ENCODE peak calls at places on chromosomes 5 and 9, in four cellular contexts. One of them, this sample, is unnamed.

GRCh38 chr5:2722901-2723300 is 28.6 kb downstream of the IRX2 start:
- DNase-seq in fibroblast of villous mesenchyme: no peak
- DNase-seq in cardiac muscle cell: no peak
- DNase-seq in HL-60: no peak
- DNase-seq in this sample: no peak

GRCh38 chr5:35900997-35901396 is 37.4 kb downstream of the CAPSL start:
- DNase-seq in fibroblast of villous mesenchyme: no peak
- DNase-seq in cardiac muscle cell: no peak
- DNase-seq in HL-60: no peak
- DNase-seq in this sample: no peak

GRCh38 chr5:172773481-172774469 is 2.8 kb upstream of the DUSP1 start:
- DNase-seq in fibroblast of villous mesenchyme: peak
- DNase-seq in cardiac muscle cell: peak
- DNase-seq in HL-60: no peak
- DNase-seq in this sample: no peak

GRCh38 chr9:71249729-71250317 is 128.4 kb upstream of the TRPM3 start:
- DNase-seq in fibroblast of villous mesenchyme: peak
- DNase-seq in cardiac muscle cell: peak
- DNase-seq in HL-60: no peak
- DNase-seq in this sample: peak

GRCh38 chr5:124162782-124163532 is 583.5 kb downstream of the ZNF608 start:
- DNase-seq in fibroblast of villous mesenchyme: no peak
- DNase-seq in cardiac muscle cell: no peak
- DNase-seq in HL-60: no peak
- DNase-seq in this sample: peak

GRCh38 chr9:94874316-94874715 is 147.8 kb downstream of the AOPEP start:
- DNase-seq in fibroblast of villous mesenchyme: peak
- DNase-seq in cardiac muscle cell: peak
- DNase-seq in HL-60: no peak
- DNase-seq in this sample: peak

GRCh38 chr5:172699423-172699822 is 58.4 kb downstream of the NEURL1B start:
- DNase-seq in fibroblast of villous mesenchyme: no peak
- DNase-seq in cardiac muscle cell: no peak
- DNase-seq in HL-60: no peak
- DNase-seq in this sample: no peak

GRCh38 chr5:108749130-108749861 is 1.6 kb downstream of the FER start:
- DNase-seq in fibroblast of villous mesenchyme: no peak
- DNase-seq in cardiac muscle cell: no peak
- DNase-seq in HL-60: no peak
- DNase-seq in this sample: peak

GRCh38 chr5:114319236-114319635 is 42.6 kb upstream of the KCNN2 start:
- DNase-seq in fibroblast of villous mesenchyme: no peak
- DNase-seq in cardiac muscle cell: no peak
- DNase-seq in HL-60: no peak
- DNase-seq in this sample: no peak

DNA sequence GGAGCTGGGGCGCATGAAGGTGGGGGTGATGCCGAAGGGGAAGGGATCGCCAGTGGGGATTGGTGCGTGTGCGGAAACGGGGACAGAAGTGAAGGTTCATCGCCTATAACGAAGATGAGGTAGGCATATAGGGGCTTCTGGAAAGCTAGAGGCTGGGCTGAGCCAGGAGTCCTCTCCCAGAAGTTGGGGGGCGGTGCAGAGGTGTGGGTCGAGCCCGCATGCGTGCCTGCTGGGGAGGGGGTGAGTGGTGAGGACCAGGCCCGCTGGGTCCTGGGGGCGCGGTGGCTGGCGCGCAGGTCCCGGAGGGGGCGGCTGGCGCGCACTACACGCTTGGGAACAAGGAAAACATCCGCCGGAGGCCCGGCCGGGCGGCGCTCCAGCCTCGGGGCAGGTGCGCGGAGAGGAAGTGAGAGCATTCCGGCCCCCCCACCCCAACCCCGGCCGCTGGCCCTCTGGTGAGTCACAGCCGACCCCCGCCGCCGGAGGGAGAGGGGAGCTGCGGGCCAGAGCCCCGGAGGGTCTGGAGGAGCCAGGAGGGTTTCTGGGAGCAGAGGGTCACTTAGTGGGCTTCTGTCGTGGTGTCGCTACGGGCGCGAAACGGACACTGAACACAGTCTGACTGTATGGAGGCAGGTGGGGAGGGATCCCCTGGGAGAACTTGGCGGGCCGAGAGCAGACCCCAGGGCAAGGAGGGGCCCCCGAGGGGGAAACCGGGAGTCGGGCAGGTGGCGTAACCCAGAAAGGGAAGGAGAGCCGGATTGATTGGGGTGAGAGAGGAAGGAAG is 2.9 kb upstream of the MSMP start:
- DNase-seq in fibroblast of villous mesenchyme: no peak
- DNase-seq in cardiac muscle cell: peak
- DNase-seq in HL-60: peak
- DNase-seq in this sample: no peak
- TF ChIP-seq CTCF in fibroblast of villous mesenchyme: no peak
- TF ChIP-seq CTCF in cardiac muscle cell: no peak
- TF ChIP-seq CTCF in HL-60: no peak
- TF ChIP-seq CTCF in this sample: no peak

DNA sequence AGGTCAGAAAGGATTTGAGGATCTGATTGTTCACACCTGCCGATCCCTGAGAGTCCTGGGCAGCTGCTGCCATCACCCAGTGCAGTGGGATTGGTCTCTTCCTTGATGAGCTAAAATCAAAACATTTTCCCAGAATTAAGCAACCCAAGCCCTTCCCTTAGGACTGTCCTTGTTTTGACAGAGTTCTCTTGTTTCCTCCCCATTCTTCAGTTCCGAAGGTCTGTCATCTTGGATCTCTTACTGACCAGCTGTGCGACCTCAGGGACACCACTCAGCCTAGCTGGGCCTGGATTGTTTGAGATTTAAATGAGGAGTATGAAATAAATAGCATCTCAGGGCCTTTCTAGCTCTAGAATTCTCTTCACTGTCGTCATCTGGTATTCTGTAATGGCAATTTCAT is 90.3 kb upstream of the IQGAP2 start:
- DNase-seq in fibroblast of villous mesenchyme: no peak
- DNase-seq in cardiac muscle cell: no peak
- DNase-seq in HL-60: no peak
- DNase-seq in this sample: no peak
- H3K4me3 ChIP-seq in fibroblast of villous mesenchyme: no peak
- H3K4me3 ChIP-seq in cardiac muscle cell: no peak
- H3K4me3 ChIP-seq in HL-60: no peak
- H3K4me3 ChIP-seq in this sample: no peak

GRCh38 chr9:1938135-1938534 is 77.0 kb upstream of the SMARCA2 start:
- DNase-seq in fibroblast of villous mesenchyme: no peak
- DNase-seq in cardiac muscle cell: no peak
- DNase-seq in HL-60: no peak
- DNase-seq in this sample: no peak

GRCh38 chr9:1938675-1939170 is 76.4 kb upstream of the SMARCA2 start:
- DNase-seq in fibroblast of villous mesenchyme: no peak
- DNase-seq in cardiac muscle cell: no peak
- DNase-seq in HL-60: no peak
- DNase-seq in this sample: no peak

GRCh38 chr9:1939926-1940368 is 75.2 kb upstream of the SMARCA2 start:
- DNase-seq in fibroblast of villous mesenchyme: peak
- DNase-seq in cardiac muscle cell: peak
- DNase-seq in HL-60: no peak
- DNase-seq in this sample: peak

GRCh38 chr9:1939466-1939865 is 75.7 kb upstream of the SMARCA2 start:
- DNase-seq in fibroblast of villous mesenchyme: no peak
- DNase-seq in cardiac muscle cell: no peak
- DNase-seq in HL-60: no peak
- DNase-seq in this sample: no peak

DNA sequence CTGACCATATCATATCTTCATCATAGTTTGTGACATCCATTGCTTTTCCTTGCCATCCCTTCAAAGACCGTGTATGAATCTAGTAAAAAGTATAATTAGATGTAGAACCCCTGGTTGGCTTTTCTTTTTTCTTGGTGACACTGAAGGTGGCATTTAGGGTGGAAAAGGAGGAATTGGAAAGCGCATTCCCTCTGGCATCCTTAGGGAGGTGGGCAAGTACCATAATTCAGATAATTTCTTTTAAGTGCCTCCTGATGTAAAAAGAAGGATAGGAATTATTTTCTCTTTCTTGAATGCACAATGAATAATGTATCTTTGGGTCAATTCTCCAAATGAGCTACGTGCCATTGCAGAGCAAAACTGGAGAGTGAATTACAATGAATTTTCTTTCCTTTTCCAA is 73.2 kb upstream of the SMARCA2 start:
- DNase-seq in fibroblast of villous mesenchyme: peak
- DNase-seq in cardiac muscle cell: peak
- DNase-seq in HL-60: no peak
- DNase-seq in this sample: peak
- TF ChIP-seq CTCF in fibroblast of villous mesenchyme: peak
- TF ChIP-seq CTCF in cardiac muscle cell: peak
- TF ChIP-seq CTCF in HL-60: no peak
- TF ChIP-seq CTCF in this sample: peak

GRCh38 chr5:51384281-51384840 is 1.1 kb downstream of the ISL1 start:
- DNase-seq in fibroblast of villous mesenchyme: no peak
- DNase-seq in cardiac muscle cell: no peak
- DNase-seq in HL-60: no peak
- DNase-seq in this sample: no peak

GRCh38 chr5:51383494-51384081 is 340 bp downstream of the ISL1 start:
- DNase-seq in fibroblast of villous mesenchyme: no peak
- DNase-seq in cardiac muscle cell: no peak
- DNase-seq in HL-60: no peak
- DNase-seq in this sample: no peak

GRCh38 chr5:51382508-51382758 is 815 bp upstream of the ISL1 start:
- DNase-seq in fibroblast of villous mesenchyme: no peak
- DNase-seq in cardiac muscle cell: no peak
- DNase-seq in HL-60: no peak
- DNase-seq in this sample: no peak

GRCh38 chr5:51381801-51382507 is 1.3 kb upstream of the ISL1 start:
- DNase-seq in fibroblast of villous mesenchyme: no peak
- DNase-seq in cardiac muscle cell: no peak
- DNase-seq in HL-60: no peak
- DNase-seq in this sample: no peak

DNA sequence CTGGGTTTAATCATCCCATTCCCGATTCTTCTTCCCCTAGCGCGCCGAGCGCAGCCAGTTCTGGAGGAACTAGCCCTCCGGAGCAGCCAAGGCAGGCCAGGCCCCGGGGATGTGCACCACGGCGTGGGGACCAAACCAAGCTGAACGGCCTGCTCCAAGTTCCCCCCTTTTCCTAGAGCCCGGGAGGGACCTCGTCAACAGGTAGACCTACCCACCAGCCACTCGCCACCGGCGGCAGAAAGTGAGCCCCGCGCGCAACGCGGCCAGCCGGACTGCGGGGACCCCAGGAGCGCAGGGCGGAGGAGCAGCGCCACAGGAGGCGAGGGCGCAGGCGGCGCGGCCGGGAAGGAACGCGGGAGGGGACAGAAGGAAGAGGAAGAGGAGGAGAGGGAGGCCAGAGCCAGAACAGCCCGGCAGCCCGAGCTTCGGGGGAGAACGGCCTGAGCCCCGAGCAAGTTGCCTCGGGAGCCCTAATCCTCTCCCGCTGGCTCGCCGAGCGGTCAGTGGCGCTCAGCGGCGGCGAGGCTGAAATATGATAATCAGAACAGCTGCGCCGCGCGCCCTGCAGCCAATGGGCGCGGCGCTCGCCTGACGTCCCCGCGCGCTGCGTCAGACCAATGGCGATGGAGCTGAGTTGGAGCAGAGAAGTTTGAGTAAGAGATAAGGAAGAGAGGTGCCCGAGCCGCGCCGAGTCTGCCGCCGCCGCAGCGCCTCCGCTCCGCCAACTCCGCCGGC is at the start of gene ISL1:
- DNase-seq in fibroblast of villous mesenchyme: peak
- DNase-seq in cardiac muscle cell: peak
- DNase-seq in HL-60: no peak
- DNase-seq in this sample: peak
- H3K4me3 ChIP-seq in fibroblast of villous mesenchyme: peak
- H3K4me3 ChIP-seq in cardiac muscle cell: peak
- H3K4me3 ChIP-seq in HL-60: no peak
- H3K4me3 ChIP-seq in this sample: peak

This sample was measured in choroid plexus epithelial cell.